ENCODE peak calls at places on chromosomes 5 and 9, in seven cellular contexts. L, S, G, P, K, O and Q are unnamed samples.
A peak's percentile ranks its signal among the peaks of the same experiment; 100 is the strongest.

GRCh38 chr5:17343675-17344074 is 126.2 kb downstream of the BASP1 start:
- DNase-seq in L (peak; percentile 75), S (peak; percentile 89), P (no peak), G (peak; percentile 95), O (peak; percentile 86), K (peak; percentile 69), Q (peak; percentile 91)

GRCh38 chr5:112219000-112219399 is 200.1 kb downstream of the EPB41L4A start:
- DNase-seq in O (no peak), P (no peak), G (no peak), K (no peak), S (no peak), L (no peak), Q (no peak)

GRCh38 chr5:125125031-125125823 is 378.8 kb upstream of the ZNF608 start:
- DNase-seq in K (no peak), G (no peak), S (no peak), L (no peak), P (no peak), O (no peak), Q (peak; percentile 33)

GRCh38 chr5:100576217-100576751 is 41.1 kb downstream of the FAM174A start:
- DNase-seq in K (no peak), L (peak; percentile 15), S (peak; percentile 61), O (peak; percentile 16), G (peak; percentile 13), P (no peak), Q (no peak)

GRCh38 chr5:169980418-169981053 is at the start of gene INSYN2B:
- DNase-seq in P (peak; percentile 51), L (peak; percentile 84), O (peak; percentile 92), S (peak; percentile 94), G (peak; percentile 96), K (peak; percentile 81), Q (peak; percentile 96)

GRCh38 chr5:96548941-96549340 is 113.2 kb upstream of the CAST start:
- DNase-seq in K (no peak), L (peak; percentile 61), P (no peak), G (no peak), S (peak; percentile 60), O (peak; percentile 27), Q (no peak)

GRCh38 chr5:78008356-78008967 is 232.3 kb upstream of the TBCA start:
- DNase-seq in L (peak; percentile 51), P (no peak), K (peak; percentile 41), S (peak; percentile 54), O (peak; percentile 68), G (peak; percentile 71), Q (peak; percentile 56)

GRCh38 chr9:72753261-72753893 is 199.5 kb downstream of the ALDH1A1 start:
- DNase-seq in O (peak; percentile 43), G (peak; percentile 47), K (peak; percentile 13), S (peak; percentile 60), L (peak; percentile 11), P (no peak), Q (peak; percentile 33)

GRCh38 chr5:59390074-59390659 is 503.4 kb downstream of the PDE4D start:
- DNase-seq in K (no peak), S (peak; percentile 46), P (no peak), L (peak; percentile 21), O (peak; percentile 61), G (peak; percentile 60), Q (peak; percentile 37)

GRCh38 chr9:128113526-128114325 is 13.8 kb downstream of the PTGES2 start:
- DNase-seq in K (no peak), G (no peak), L (no peak), S (no peak), O (no peak), P (peak; percentile 12), Q (no peak)

GRCh38 chr5:178314961-178315820 is 82.6 kb upstream of the PHYKPL start:
- DNase-seq in L (no peak), O (no peak), G (no peak), P (no peak), S (no peak), K (no peak), Q (no peak)

GRCh38 chr9:130423272-130423671 is 21.5 kb upstream of the ASS1 start:
- DNase-seq in S (peak; percentile 19), G (no peak), L (no peak), P (peak; percentile 75), O (no peak), K (no peak), Q (peak; percentile 6)

GRCh38 chr9:119278138-119278537 is 91.1 kb downstream of the BRINP1 start:
- DNase-seq in O (no peak), G (no peak), P (no peak), S (no peak), L (no peak), K (no peak), Q (no peak)

GRCh38 chr5:141691286-141691866 is 9.3 kb upstream of the ARAP3 start:
- DNase-seq in K (no peak), G (no peak), L (no peak), P (no peak), O (no peak), S (no peak), Q (no peak)

GRCh38 chr5:57768771-57769170 is 286.2 kb upstream of the ACTBL2 start:
- DNase-seq in L (no peak), G (no peak), S (no peak), P (no peak), K (no peak), O (no peak), Q (no peak)

GRCh38 chr5:39201160-39201794 is 18.1 kb downstream of the FYB1 start:
- DNase-seq in G (no peak), K (no peak), O (no peak), P (no peak), L (no peak), S (no peak), Q (no peak)
- TF ChIP-seq CTCF in G (peak; percentile 6), K (no peak), O (peak; percentile 1), P (no peak), L (peak; percentile 11), S (no peak), Q (no peak)

GRCh38 chr5:175714686-175715085 is 56.8 kb downstream of the HRH2 start:
- DNase-seq in G (no peak), P (no peak), K (no peak), L (no peak), S (no peak), O (no peak), Q (no peak)
- H3K4me3 ChIP-seq in G (no peak overlapping the region), P (no peak overlapping the region), K (no peak overlapping the region), L (no peak overlapping the region), S (no peak overlapping the region), O (no peak overlapping the region), Q (no peak overlapping the region)

DNA sequence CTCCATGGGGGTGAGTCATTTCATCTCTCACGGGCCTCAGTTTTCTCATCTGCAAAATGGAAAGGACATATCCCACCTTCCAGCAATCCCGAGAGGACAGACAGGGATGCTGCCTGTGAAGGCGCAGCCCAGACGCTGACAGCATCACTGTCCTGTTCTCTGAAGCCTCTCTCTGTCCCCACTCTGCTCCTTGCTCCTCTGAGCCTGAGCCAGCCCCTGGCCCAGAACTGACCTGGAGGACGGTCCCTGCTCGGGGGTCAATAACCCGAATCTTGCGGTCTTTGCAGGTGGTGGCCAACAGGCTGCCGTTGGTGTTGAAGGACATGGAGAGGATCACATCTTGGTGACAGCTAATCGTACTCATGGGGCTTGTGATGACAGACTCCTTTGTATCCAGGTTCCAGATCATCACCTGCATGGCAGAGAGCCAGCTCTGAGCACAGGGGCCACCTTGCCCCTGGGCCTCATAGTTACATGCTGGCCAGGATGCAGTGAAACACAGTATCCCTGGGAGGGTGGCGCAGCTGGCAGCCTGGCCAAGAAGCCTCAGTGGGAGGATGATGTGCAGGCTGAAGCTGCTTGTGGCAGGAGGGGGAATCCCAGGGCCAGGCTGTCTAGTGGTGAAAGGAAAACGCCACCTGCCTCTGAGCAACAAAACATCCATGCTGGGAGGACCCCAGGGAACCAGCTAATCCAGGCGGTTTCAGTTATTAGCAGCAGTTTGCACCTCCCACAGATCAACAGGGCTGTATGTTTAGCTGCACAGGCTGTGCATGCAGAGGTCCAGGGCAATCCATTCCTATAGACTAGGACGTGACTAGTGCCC is 14.0 kb upstream of the TRIM14 start:
- DNase-seq in L (no peak), G (no peak), S (no peak), K (no peak), P (no peak), O (no peak), Q (no peak)
- TF ChIP-seq CTCF in L (no peak), G (no peak), S (no peak), K (no peak), P (no peak), O (no peak), Q (no peak)

GRCh38 chr5:9226026-9226536 is 319.8 kb downstream of the SEMA5A start:
- DNase-seq in K (no peak), O (no peak), S (no peak), P (no peak), G (no peak), L (peak; percentile 13), Q (no peak)

GRCh38 chr5:9218358-9218757 is 327.5 kb downstream of the SEMA5A start:
- DNase-seq in K (no peak), G (no peak), O (no peak), S (no peak), P (no peak), L (no peak), Q (no peak)

GRCh38 chr5:9222054-9222738 is 323.7 kb downstream of the SEMA5A start:
- DNase-seq in K (no peak), O (no peak), P (no peak), G (no peak), S (no peak), L (no peak), Q (no peak)
- H3K4me3 ChIP-seq in K (no peak overlapping the region), O (no peak overlapping the region), P (no peak overlapping the region), G (no peak overlapping the region), S (no peak overlapping the region), L (no peak overlapping the region), Q (no peak overlapping the region)

GRCh38 chr9:131951155-131951554 is 128.5 kb downstream of the MED27 start:
- DNase-seq in O (no peak), L (no peak), G (no peak), K (no peak), P (no peak), S (no peak), Q (no peak)

GRCh38 chr9:131951905-131952304 is 127.8 kb downstream of the MED27 start:
- DNase-seq in O (peak; percentile 43), K (no peak), P (peak; percentile 49), S (peak; percentile 70), G (peak; percentile 53), L (peak; percentile 64), Q (peak; percentile 71)

GRCh38 chr9:131950487-131950886 is 129.2 kb downstream of the MED27 start:
- DNase-seq in O (no peak), P (no peak), S (no peak), K (no peak), G (no peak), L (no peak), Q (no peak)

GRCh38 chr9:131959056-131959455 is 120.6 kb downstream of the MED27 start:
- DNase-seq in L (no peak), S (no peak), O (no peak), G (no peak), P (no peak), K (no peak), Q (no peak)

GRCh38 chr9:131954299-131954698 is 125.4 kb downstream of the MED27 start:
- DNase-seq in L (no peak), K (no peak), G (no peak), P (no peak), O (no peak), S (no peak), Q (no peak)
- TF ChIP-seq CTCF in L (no peak), K (peak; percentile 36), G (no peak), P (peak; percentile 35), O (peak; percentile 28), S (no peak), Q (peak; percentile 37)